ENCODE peak calls at places on chromosomes 5 and 9, in six cellular contexts. One of them, this sample, is unnamed.

GRCh38 chr5:64952961-64953360 is 184.2 kb downstream of the CWC27 start:
- DNase-seq in lung: no peak
- DNase-seq in CD8-positive, alpha-beta memory T cell: no peak
- DNase-seq in stimulated activated CD4-positive, alpha-beta T cell treated with anti-CD3 and anti-CD28 coated beads, Interleukin-15, amount 100 ng/mL, for 1 hour: no peak
- DNase-seq in K562: no peak
- DNase-seq in AG09319: no peak
- DNase-seq in this sample: no peak

GRCh38 chr5:1792842-1793266 is 6.8 kb downstream of the MRPL36 start:
- DNase-seq in lung: no peak
- DNase-seq in CD8-positive, alpha-beta memory T cell: peak
- DNase-seq in stimulated activated CD4-positive, alpha-beta T cell treated with anti-CD3 and anti-CD28 coated beads, Interleukin-15, amount 100 ng/mL, for 1 hour: peak
- DNase-seq in K562: peak
- DNase-seq in AG09319: no peak
- DNase-seq in this sample: no peak

GRCh38 chr5:126883801-126884200 is 106.9 kb downstream of the LMNB1 start:
- DNase-seq in lung: no peak
- DNase-seq in CD8-positive, alpha-beta memory T cell: no peak
- DNase-seq in stimulated activated CD4-positive, alpha-beta T cell treated with anti-CD3 and anti-CD28 coated beads, Interleukin-15, amount 100 ng/mL, for 1 hour: no peak
- DNase-seq in K562: peak
- DNase-seq in AG09319: no peak
- DNase-seq in this sample: no peak

GRCh38 chr5:149448831-149449714 is 70.0 kb upstream of the IL17B start:
- DNase-seq in lung: no peak
- DNase-seq in CD8-positive, alpha-beta memory T cell: no peak
- DNase-seq in stimulated activated CD4-positive, alpha-beta T cell treated with anti-CD3 and anti-CD28 coated beads, Interleukin-15, amount 100 ng/mL, for 1 hour: no peak
- DNase-seq in K562: peak
- DNase-seq in AG09319: no peak
- DNase-seq in this sample: no peak

GRCh38 chr9:70614786-70615565 is 200.5 kb upstream of the KLF9 start:
- DNase-seq in lung: no peak
- DNase-seq in CD8-positive, alpha-beta memory T cell: no peak
- DNase-seq in stimulated activated CD4-positive, alpha-beta T cell treated with anti-CD3 and anti-CD28 coated beads, Interleukin-15, amount 100 ng/mL, for 1 hour: no peak
- DNase-seq in K562: no peak
- DNase-seq in AG09319: no peak
- DNase-seq in this sample: no peak

GRCh38 chr9:36717276-36717675 is 144.6 kb downstream of the MELK start:
- DNase-seq in lung: no peak
- DNase-seq in CD8-positive, alpha-beta memory T cell: no peak
- DNase-seq in stimulated activated CD4-positive, alpha-beta T cell treated with anti-CD3 and anti-CD28 coated beads, Interleukin-15, amount 100 ng/mL, for 1 hour: no peak
- DNase-seq in K562: no peak
- DNase-seq in AG09319: no peak
- DNase-seq in this sample: no peak

GRCh38 chr9:12859704-12860251 is 85.0 kb downstream of the LURAP1L start:
- DNase-seq in lung: no peak
- DNase-seq in CD8-positive, alpha-beta memory T cell: no peak
- DNase-seq in stimulated activated CD4-positive, alpha-beta T cell treated with anti-CD3 and anti-CD28 coated beads, Interleukin-15, amount 100 ng/mL, for 1 hour: no peak
- DNase-seq in K562: no peak
- DNase-seq in AG09319: peak
- DNase-seq in this sample: no peak

GRCh38 chr5:143101740-143102386 is 301.6 kb downstream of the NR3C1 start:
- DNase-seq in lung: no peak
- DNase-seq in CD8-positive, alpha-beta memory T cell: no peak
- DNase-seq in stimulated activated CD4-positive, alpha-beta T cell treated with anti-CD3 and anti-CD28 coated beads, Interleukin-15, amount 100 ng/mL, for 1 hour: no peak
- DNase-seq in K562: peak
- DNase-seq in AG09319: no peak
- DNase-seq in this sample: no peak

GRCh38 chr5:170782438-170782837 is 1.1 kb upstream of the GABRP start:
- DNase-seq in lung: peak
- DNase-seq in CD8-positive, alpha-beta memory T cell: no peak
- DNase-seq in stimulated activated CD4-positive, alpha-beta T cell treated with anti-CD3 and anti-CD28 coated beads, Interleukin-15, amount 100 ng/mL, for 1 hour: no peak
- DNase-seq in K562: no peak
- DNase-seq in AG09319: no peak
- DNase-seq in this sample: no peak

GRCh38 chr9:90287567-90288274 is 354.9 kb downstream of the DIRAS2 start:
- DNase-seq in lung: no peak
- DNase-seq in CD8-positive, alpha-beta memory T cell: no peak
- DNase-seq in stimulated activated CD4-positive, alpha-beta T cell treated with anti-CD3 and anti-CD28 coated beads, Interleukin-15, amount 100 ng/mL, for 1 hour: no peak
- DNase-seq in K562: no peak
- DNase-seq in AG09319: no peak
- DNase-seq in this sample: no peak

GRCh38 chr5:140868721-140869554 is at the start of gene PCDHA11:
- DNase-seq in lung: no peak
- DNase-seq in CD8-positive, alpha-beta memory T cell: no peak
- DNase-seq in stimulated activated CD4-positive, alpha-beta T cell treated with anti-CD3 and anti-CD28 coated beads, Interleukin-15, amount 100 ng/mL, for 1 hour: no peak
- DNase-seq in K562: peak
- DNase-seq in AG09319: no peak
- DNase-seq in this sample: no peak

GRCh38 chr9:128902351-128903078 is 18.3 kb upstream of the PHYHD1 start:
- DNase-seq in lung: no peak
- DNase-seq in CD8-positive, alpha-beta memory T cell: peak
- DNase-seq in stimulated activated CD4-positive, alpha-beta T cell treated with anti-CD3 and anti-CD28 coated beads, Interleukin-15, amount 100 ng/mL, for 1 hour: peak
- DNase-seq in K562: no peak
- DNase-seq in AG09319: no peak
- DNase-seq in this sample: no peak

GRCh38 chr5:16934123-16934522 is 2.0 kb downstream of the MYO10 start:
- DNase-seq in lung: peak
- DNase-seq in CD8-positive, alpha-beta memory T cell: no peak
- DNase-seq in stimulated activated CD4-positive, alpha-beta T cell treated with anti-CD3 and anti-CD28 coated beads, Interleukin-15, amount 100 ng/mL, for 1 hour: peak
- DNase-seq in K562: peak
- DNase-seq in AG09319: no peak
- DNase-seq in this sample: peak

GRCh38 chr5:91122663-91123062 is 260.5 kb downstream of the ARRDC3 start:
- DNase-seq in lung: no peak
- DNase-seq in CD8-positive, alpha-beta memory T cell: no peak
- DNase-seq in stimulated activated CD4-positive, alpha-beta T cell treated with anti-CD3 and anti-CD28 coated beads, Interleukin-15, amount 100 ng/mL, for 1 hour: no peak
- DNase-seq in K562: no peak
- DNase-seq in AG09319: no peak
- DNase-seq in this sample: no peak

GRCh38 chr9:135662758-135663450 is at the start of gene LCN9:
- DNase-seq in lung: no peak
- DNase-seq in CD8-positive, alpha-beta memory T cell: no peak
- DNase-seq in stimulated activated CD4-positive, alpha-beta T cell treated with anti-CD3 and anti-CD28 coated beads, Interleukin-15, amount 100 ng/mL, for 1 hour: no peak
- DNase-seq in K562: no peak
- DNase-seq in AG09319: no peak
- DNase-seq in this sample: no peak

GRCh38 chr5:88883059-88883565 is at the start of gene MEF2C:
- DNase-seq in lung: peak
- DNase-seq in CD8-positive, alpha-beta memory T cell: no peak
- DNase-seq in stimulated activated CD4-positive, alpha-beta T cell treated with anti-CD3 and anti-CD28 coated beads, Interleukin-15, amount 100 ng/mL, for 1 hour: no peak
- DNase-seq in K562: peak
- DNase-seq in AG09319: peak
- DNase-seq in this sample: peak

GRCh38 chr5:16410338-16410737 is 55.3 kb downstream of the ZNF622 start:
- DNase-seq in lung: no peak
- DNase-seq in CD8-positive, alpha-beta memory T cell: no peak
- DNase-seq in stimulated activated CD4-positive, alpha-beta T cell treated with anti-CD3 and anti-CD28 coated beads, Interleukin-15, amount 100 ng/mL, for 1 hour: no peak
- DNase-seq in K562: no peak
- DNase-seq in AG09319: no peak
- DNase-seq in this sample: no peak

GRCh38 chr5:137802282-137803210 is 48.4 kb upstream of the HNRNPA0 start:
- DNase-seq in lung: no peak
- DNase-seq in CD8-positive, alpha-beta memory T cell: no peak
- DNase-seq in stimulated activated CD4-positive, alpha-beta T cell treated with anti-CD3 and anti-CD28 coated beads, Interleukin-15, amount 100 ng/mL, for 1 hour: no peak
- DNase-seq in K562: no peak
- DNase-seq in AG09319: no peak
- DNase-seq in this sample: no peak

This sample was measured in amniotic stem cell.